ENCODE peak calls at places on chromosomes 16 and 17, in six cellular contexts. One of them, this sample, is unnamed.

GRCh38 chr16:83704656-83705055 is 103.1 kb upstream of the HSBP1 start:
- DNase-seq in PC-3: no peak
- DNase-seq in neural progenitor cell: no peak
- DNase-seq in endothelial cell of umbilical vein: no peak
- DNase-seq in K562: no peak
- DNase-seq in GM23248: no peak
- DNase-seq in this sample: no peak

GRCh38 chr17:10610821-10611323 is 46.2 kb downstream of the MYH3 start:
- DNase-seq in PC-3: no peak
- DNase-seq in neural progenitor cell: no peak
- DNase-seq in endothelial cell of umbilical vein: no peak
- DNase-seq in K562: no peak
- DNase-seq in GM23248: no peak
- DNase-seq in this sample: no peak

GRCh38 chr17:14717849-14718248 is 417.0 kb downstream of the HS3ST3B1 start:
- DNase-seq in PC-3: no peak
- DNase-seq in neural progenitor cell: no peak
- DNase-seq in endothelial cell of umbilical vein: no peak
- DNase-seq in K562: no peak
- DNase-seq in GM23248: no peak
- DNase-seq in this sample: no peak

GRCh38 chr17:67718325-67718941 is 697 bp downstream of the NOL11 start:
- DNase-seq in PC-3: peak
- DNase-seq in neural progenitor cell: no peak
- DNase-seq in endothelial cell of umbilical vein: no peak
- DNase-seq in K562: peak
- DNase-seq in GM23248: peak
- DNase-seq in this sample: peak

GRCh38 chr17:27568811-27569210 is 62.2 kb upstream of the LGALS9 start:
- DNase-seq in PC-3: no peak
- DNase-seq in neural progenitor cell: no peak
- DNase-seq in endothelial cell of umbilical vein: no peak
- DNase-seq in K562: no peak
- DNase-seq in GM23248: no peak
- DNase-seq in this sample: no peak

GRCh38 chr17:27526603-27527002 is 70.4 kb downstream of the KSR1 start:
- DNase-seq in PC-3: no peak
- DNase-seq in neural progenitor cell: peak
- DNase-seq in endothelial cell of umbilical vein: no peak
- DNase-seq in K562: peak
- DNase-seq in GM23248: peak
- DNase-seq in this sample: peak

GRCh38 chr17:2011421-2012371 is 13.4 kb downstream of the RTN4RL1 start:
- DNase-seq in PC-3: peak
- DNase-seq in neural progenitor cell: peak
- DNase-seq in endothelial cell of umbilical vein: no peak
- DNase-seq in K562: no peak
- DNase-seq in GM23248: peak
- DNase-seq in this sample: no peak

GRCh38 chr17:45334231-45334630 is 17.4 kb upstream of the MAP3K14 start:
- DNase-seq in PC-3: no peak
- DNase-seq in neural progenitor cell: no peak
- DNase-seq in endothelial cell of umbilical vein: no peak
- DNase-seq in K562: no peak
- DNase-seq in GM23248: no peak
- DNase-seq in this sample: no peak

GRCh38 chr17:76478730-76479514 is 11.5 kb downstream of the AANAT start:
- DNase-seq in PC-3: no peak
- DNase-seq in neural progenitor cell: no peak
- DNase-seq in endothelial cell of umbilical vein: no peak
- DNase-seq in K562: no peak
- DNase-seq in GM23248: no peak
- DNase-seq in this sample: no peak

GRCh38 chr17:82301916-82302497 is 15.4 kb downstream of the CD7 start:
- DNase-seq in PC-3: no peak
- DNase-seq in neural progenitor cell: no peak
- DNase-seq in endothelial cell of umbilical vein: no peak
- DNase-seq in K562: peak
- DNase-seq in GM23248: no peak
- DNase-seq in this sample: no peak

GRCh38 chr16:81447383-81448101 is 2.9 kb downstream of the CMIP start:
- DNase-seq in PC-3: peak
- DNase-seq in neural progenitor cell: peak
- DNase-seq in endothelial cell of umbilical vein: peak
- DNase-seq in K562: no peak
- DNase-seq in GM23248: no peak
- DNase-seq in this sample: peak

GRCh38 chr16:67326472-67327309 is at the start of the genes KCTD19 and LRRC36:
- DNase-seq in PC-3: no peak
- DNase-seq in neural progenitor cell: peak
- DNase-seq in endothelial cell of umbilical vein: peak
- DNase-seq in K562: peak
- DNase-seq in GM23248: peak
- DNase-seq in this sample: peak

GRCh38 chr16:85169333-85170065 is 57.2 kb upstream of the CIBAR2 start:
- DNase-seq in PC-3: no peak
- DNase-seq in neural progenitor cell: peak
- DNase-seq in endothelial cell of umbilical vein: no peak
- DNase-seq in K562: peak
- DNase-seq in GM23248: peak
- DNase-seq in this sample: no peak

GRCh38 chr17:40557531-40558299 is 7.6 kb downstream of the CCR7 start:
- DNase-seq in PC-3: no peak
- DNase-seq in neural progenitor cell: no peak
- DNase-seq in endothelial cell of umbilical vein: no peak
- DNase-seq in K562: no peak
- DNase-seq in GM23248: no peak
- DNase-seq in this sample: no peak

GRCh38 chr17:7223375-7223774 is 3.6 kb downstream of the ACADVL start:
- DNase-seq in PC-3: no peak
- DNase-seq in neural progenitor cell: no peak
- DNase-seq in endothelial cell of umbilical vein: no peak
- DNase-seq in K562: no peak
- DNase-seq in GM23248: no peak
- DNase-seq in this sample: no peak

GRCh38 chr17:1997587-1998425 is 27.3 kb downstream of the RTN4RL1 start:
- DNase-seq in PC-3: peak
- DNase-seq in neural progenitor cell: peak
- DNase-seq in endothelial cell of umbilical vein: no peak
- DNase-seq in K562: no peak
- DNase-seq in GM23248: peak
- DNase-seq in this sample: peak

GRCh38 chr17:65278050-65278819 is 141.1 kb downstream of the RGS9 start:
- DNase-seq in PC-3: peak
- DNase-seq in neural progenitor cell: peak
- DNase-seq in endothelial cell of umbilical vein: peak
- DNase-seq in K562: peak
- DNase-seq in GM23248: peak
- DNase-seq in this sample: peak

GRCh38 chr17:51643702-51644490 is 383.6 kb downstream of the UTP18 start:
- DNase-seq in PC-3: peak
- DNase-seq in neural progenitor cell: no peak
- DNase-seq in endothelial cell of umbilical vein: no peak
- DNase-seq in K562: no peak
- DNase-seq in GM23248: no peak
- DNase-seq in this sample: no peak

GRCh38 chr17:2337811-2338657 is 733 bp downstream of the SGSM2 start:
- DNase-seq in PC-3: peak
- DNase-seq in neural progenitor cell: peak
- DNase-seq in endothelial cell of umbilical vein: peak
- DNase-seq in K562: peak
- DNase-seq in GM23248: peak
- DNase-seq in this sample: peak

GRCh38 chr16:66389256-66390175 is 23.0 kb downstream of the CDH5 start:
- DNase-seq in PC-3: no peak
- DNase-seq in neural progenitor cell: no peak
- DNase-seq in endothelial cell of umbilical vein: no peak
- DNase-seq in K562: no peak
- DNase-seq in GM23248: no peak
- DNase-seq in this sample: no peak

GRCh38 chr16:64475627-64476351 is 646.1 kb downstream of the CDH11 start:
- DNase-seq in PC-3: no peak
- DNase-seq in neural progenitor cell: no peak
- DNase-seq in endothelial cell of umbilical vein: peak
- DNase-seq in K562: no peak
- DNase-seq in GM23248: no peak
- DNase-seq in this sample: no peak

GRCh38 chr17:50185724-50186545 is 15.5 kb downstream of the COL1A1 start:
- DNase-seq in PC-3: no peak
- DNase-seq in neural progenitor cell: no peak
- DNase-seq in endothelial cell of umbilical vein: no peak
- DNase-seq in K562: no peak
- DNase-seq in GM23248: peak
- DNase-seq in this sample: no peak

DNA sequence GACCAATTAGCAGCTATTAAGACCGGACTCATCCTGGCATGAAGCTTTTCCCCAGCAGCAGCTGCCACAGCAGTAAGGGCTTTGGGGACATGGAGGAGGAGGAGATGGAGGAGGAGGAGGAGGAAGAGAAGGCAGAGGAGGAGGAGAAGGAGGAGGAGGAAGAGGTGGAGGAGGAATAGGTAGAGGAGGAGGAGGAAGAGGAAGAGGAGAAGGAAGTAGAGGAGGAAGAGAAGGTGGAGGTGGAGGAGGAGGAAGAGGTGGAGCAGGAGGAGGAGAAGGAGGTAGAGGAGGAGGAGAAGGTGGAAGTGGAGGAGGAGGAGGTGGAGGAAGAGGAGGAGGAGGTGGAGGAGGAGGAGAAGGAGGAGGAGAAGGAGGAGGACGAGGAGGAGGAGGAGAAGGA is 50.2 kb upstream of the IRX3 start:
- DNase-seq in PC-3: no peak
- DNase-seq in neural progenitor cell: no peak
- DNase-seq in endothelial cell of umbilical vein: no peak
- DNase-seq in K562: no peak
- DNase-seq in GM23248: no peak
- DNase-seq in this sample: no peak
- H3K27ac ChIP-seq in PC-3: no peak
- H3K27ac ChIP-seq in neural progenitor cell: no peak
- H3K27ac ChIP-seq in endothelial cell of umbilical vein: no peak
- H3K27ac ChIP-seq in K562: no peak
- H3K27ac ChIP-seq in GM23248: no peak
- H3K27ac ChIP-seq in this sample: no peak

GRCh38 chr16:30095166-30096078 is 591 bp downstream of the YPEL3 start:
- DNase-seq in PC-3: no peak
- DNase-seq in neural progenitor cell: peak
- DNase-seq in endothelial cell of umbilical vein: no peak
- DNase-seq in K562: no peak
- DNase-seq in GM23248: peak
- DNase-seq in this sample: peak
- H3K4me3 ChIP-seq in PC-3: peak
- H3K4me3 ChIP-seq in neural progenitor cell: peak
- H3K4me3 ChIP-seq in endothelial cell of umbilical vein: peak
- H3K4me3 ChIP-seq in K562: peak
- H3K4me3 ChIP-seq in GM23248: peak
- H3K4me3 ChIP-seq in this sample: peak

GRCh38 chr17:57749701-57750100 is 4.6 kb upstream of the CCDC182 start:
- DNase-seq in PC-3: no peak
- DNase-seq in neural progenitor cell: no peak
- DNase-seq in endothelial cell of umbilical vein: no peak
- DNase-seq in K562: no peak
- DNase-seq in GM23248: no peak
- DNase-seq in this sample: no peak
- H3K9ac ChIP-seq in PC-3: no peak
- H3K9ac ChIP-seq in neural progenitor cell: no peak
- H3K9ac ChIP-seq in endothelial cell of umbilical vein: no peak
- H3K9ac ChIP-seq in K562: no peak
- H3K9ac ChIP-seq in GM23248: no peak
- H3K9ac ChIP-seq in this sample: no peak

GRCh38 chr17:41683441-41684007 is 5.2 kb upstream of the EIF1 start:
- DNase-seq in PC-3: no peak
- DNase-seq in neural progenitor cell: no peak
- DNase-seq in endothelial cell of umbilical vein: no peak
- DNase-seq in K562: no peak
- DNase-seq in GM23248: no peak
- DNase-seq in this sample: no peak
- H3K27ac ChIP-seq in PC-3: no peak
- H3K27ac ChIP-seq in neural progenitor cell: no peak
- H3K27ac ChIP-seq in endothelial cell of umbilical vein: no peak
- H3K27ac ChIP-seq in K562: no peak
- H3K27ac ChIP-seq in GM23248: no peak
- H3K27ac ChIP-seq in this sample: no peak

GRCh38 chr16:50324345-50324744 is 44.4 kb downstream of the BRD7 start:
- DNase-seq in PC-3: no peak
- DNase-seq in neural progenitor cell: no peak
- DNase-seq in endothelial cell of umbilical vein: no peak
- DNase-seq in K562: no peak
- DNase-seq in GM23248: no peak
- DNase-seq in this sample: no peak
- H3K4me3 ChIP-seq in PC-3: no peak
- H3K4me3 ChIP-seq in neural progenitor cell: no peak
- H3K4me3 ChIP-seq in endothelial cell of umbilical vein: no peak
- H3K4me3 ChIP-seq in K562: no peak
- H3K4me3 ChIP-seq in GM23248: no peak
- H3K4me3 ChIP-seq in this sample: no peak

GRCh38 chr16:77574867-77575619 is 140.2 kb upstream of the ADAMTS18 start:
- DNase-seq in PC-3: no peak
- DNase-seq in neural progenitor cell: no peak
- DNase-seq in endothelial cell of umbilical vein: peak
- DNase-seq in K562: no peak
- DNase-seq in GM23248: peak
- DNase-seq in this sample: no peak
- H3K9ac ChIP-seq in PC-3: no peak
- H3K9ac ChIP-seq in neural progenitor cell: no peak
- H3K9ac ChIP-seq in endothelial cell of umbilical vein: peak
- H3K9ac ChIP-seq in K562: no peak
- H3K9ac ChIP-seq in GM23248: no peak
- H3K9ac ChIP-seq in this sample: no peak

GRCh38 chr16:971981-972315 is 1.2 kb upstream of the LMF1 start:
- DNase-seq in PC-3: no peak
- DNase-seq in neural progenitor cell: no peak
- DNase-seq in endothelial cell of umbilical vein: no peak
- DNase-seq in K562: no peak
- DNase-seq in GM23248: no peak
- DNase-seq in this sample: no peak

GRCh38 chr16:973366-973765 is 2.6 kb upstream of the LMF1 start:
- DNase-seq in PC-3: no peak
- DNase-seq in neural progenitor cell: no peak
- DNase-seq in endothelial cell of umbilical vein: no peak
- DNase-seq in K562: no peak
- DNase-seq in GM23248: no peak
- DNase-seq in this sample: no peak

GRCh38 chr16:970766-971581 is at the start of gene LMF1:
- DNase-seq in PC-3: peak
- DNase-seq in neural progenitor cell: peak
- DNase-seq in endothelial cell of umbilical vein: peak
- DNase-seq in K562: peak
- DNase-seq in GM23248: peak
- DNase-seq in this sample: peak

GRCh38 chr16:971582-971905 is 760 bp upstream of the LMF1 start:
- DNase-seq in PC-3: no peak
- DNase-seq in neural progenitor cell: no peak
- DNase-seq in endothelial cell of umbilical vein: no peak
- DNase-seq in K562: no peak
- DNase-seq in GM23248: no peak
- DNase-seq in this sample: no peak

GRCh38 chr16:972316-973002 is 1.7 kb upstream of the LMF1 start:
- DNase-seq in PC-3: no peak
- DNase-seq in neural progenitor cell: peak
- DNase-seq in endothelial cell of umbilical vein: no peak
- DNase-seq in K562: no peak
- DNase-seq in GM23248: no peak
- DNase-seq in this sample: no peak
- H3K27ac ChIP-seq in PC-3: no peak
- H3K27ac ChIP-seq in neural progenitor cell: no peak
- H3K27ac ChIP-seq in endothelial cell of umbilical vein: no peak
- H3K27ac ChIP-seq in K562: no peak
- H3K27ac ChIP-seq in GM23248: no peak
- H3K27ac ChIP-seq in this sample: no peak